ENCODE peak calls at places on chromosomes 13 and 19, in seven cellular contexts. C is GM12878, X is HepG2, B is GM23338, U is H1, P is HCT116, F is K562. W is an unnamed sample.
A peak's percentile ranks its signal among the peaks of the same experiment; 100 is the strongest.

GRCh38 chr19:19385900-19386339 is 19.6 kb upstream of the GATAD2A start:
- DNase-seq in C (no peak), X (no peak), B (peak; percentile 66), U (peak; percentile 74), P (no peak), F (no peak), W (no peak)

GRCh38 chr13:113402471-113403254 is 38.7 kb upstream of the GRTP1 start:
- DNase-seq in C (no peak), X (no peak), B (no peak), U (no peak), P (no peak), F (no peak), W (no peak)

GRCh38 chr13:110264685-110265275 is 42.2 kb downstream of the COL4A1 start:
- DNase-seq in C (no peak), X (no peak), B (no peak), U (peak; percentile 41), P (no peak), F (no peak), W (no peak)

GRCh38 chr19:44684892-44685847 is 13.8 kb upstream of the CEACAM16 start:
- DNase-seq in C (no peak), X (peak; percentile 37), B (peak; percentile 60), U (no peak), P (peak; percentile 95), F (peak; percentile 47), W (no peak)

GRCh38 chr13:28654276-28654675 is 4.7 kb upstream of the POMP start:
- DNase-seq in C (no peak), X (no peak), B (no peak), U (no peak), P (no peak), F (no peak), W (no peak)

GRCh38 chr13:111992911-111993310 is 74.0 kb upstream of the SOX1 start:
- DNase-seq in C (no peak), X (no peak), B (no peak), U (no peak), P (no peak), F (no peak), W (no peak)

GRCh38 chr19:42023121-42023942 is 29.3 kb upstream of the ATP1A3 start:
- DNase-seq in C (no peak), X (peak; percentile 15), B (peak; percentile 78), U (peak; percentile 84), P (peak; percentile 28), F (peak; percentile 70), W (no peak)

GRCh38 chr19:1116726-1117581 is 13.2 kb downstream of the GPX4 start:
- DNase-seq in C (no peak), X (no peak), B (peak; percentile 57), U (no peak), P (no peak), F (no peak), W (no peak)

GRCh38 chr13:99307648-99308339 is 595 bp upstream of the GPR183 start:
- DNase-seq in C (no peak), X (no peak), B (no peak), U (no peak), P (no peak), F (peak; percentile 48), W (no peak)

GRCh38 chr13:50421457-50422130 is 406.4 kb downstream of the KCNRG start:
- DNase-seq in C (no peak), X (no peak), B (no peak), U (no peak), P (no peak), F (no peak), W (no peak)

GRCh38 chr13:20353973-20354372 is 121.9 kb upstream of the GJB6 start:
- DNase-seq in C (no peak), X (no peak), B (no peak), U (no peak), P (no peak), F (no peak), W (no peak)

GRCh38 chr19:860481-861098 is 1.1 kb downstream of the CFD start:
- DNase-seq in C (no peak), X (peak; percentile 53), B (peak; percentile 69), U (no peak), P (peak; percentile 73), F (peak; percentile 94), W (no peak)

GRCh38 chr19:14062558-14062855 is 631 bp upstream of the PALM3 start:
- DNase-seq in C (no peak), X (no peak), B (no peak), U (no peak), P (no peak), F (no peak), W (no peak)
- TF ChIP-seq EZH2 in C (no peak), X (no peak), B (no peak), U (no peak), P (no peak), F (no peak), W (no peak)

DNA sequence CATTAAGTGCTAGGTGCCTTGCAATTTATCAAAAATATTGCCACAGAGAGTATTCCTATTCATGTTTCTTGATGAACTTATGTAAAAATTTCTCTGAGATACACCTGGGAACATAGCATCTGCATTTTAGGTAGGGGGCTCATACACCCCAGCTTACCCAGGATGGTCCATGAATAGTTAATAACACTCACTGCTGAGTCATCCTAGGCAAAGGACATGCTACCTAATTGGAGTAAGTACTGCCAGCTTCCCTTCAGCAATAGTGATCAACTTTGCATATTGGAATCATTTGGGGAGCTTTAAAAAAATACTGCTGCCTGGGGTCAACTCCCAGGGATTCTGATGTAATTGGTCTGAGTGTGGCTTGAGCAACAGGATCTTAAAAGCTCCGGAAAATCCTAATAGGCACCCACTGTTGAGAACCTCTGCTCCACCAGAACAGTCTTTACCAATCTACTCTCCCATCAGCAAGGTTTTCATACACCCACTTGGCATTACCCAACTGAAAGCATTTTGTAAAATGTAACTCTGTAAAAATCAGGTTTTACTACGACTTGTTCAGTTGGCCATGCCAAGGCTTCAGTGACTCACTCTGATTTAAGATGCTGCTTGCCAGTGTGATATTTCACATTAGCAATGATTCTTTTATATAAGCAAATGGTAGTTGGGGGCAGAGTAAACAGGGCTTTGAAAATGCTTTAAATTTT is 67.2 kb upstream of the FNDC3A start:
- DNase-seq in C (no peak), X (no peak), B (no peak), U (no peak), P (no peak), F (no peak), W (no peak)
- TF ChIP-seq POLR2AphosphoS5 in C (no peak), X (no peak), B (no peak), U (no peak), P (no peak), F (no peak), W (no peak)

GRCh38 chr19:35153701-35154534 is 617 bp upstream of the FXYD5 start:
- DNase-seq in C (no peak), X (no peak), B (peak; percentile 88), U (peak; percentile 84), P (no peak), F (peak; percentile 83), W (no peak)
- TF ChIP-seq EZH2 in C (no peak), X (peak; percentile 73), B (no peak), U (no peak), P (no peak), F (no peak), W (no peak)

GRCh38 chr13:48562296-48563066 is 29.6 kb upstream of the RCBTB2 start:
- DNase-seq in C (peak; percentile 98), X (no peak), B (no peak), U (no peak), P (no peak), F (peak; percentile 22), W (no peak)
- TF ChIP-seq POLR2AphosphoS5 in C (no peak), X (no peak), B (no peak), U (no peak), P (no peak), F (no peak), W (no peak)

GRCh38 chr19:11420894-11421606 is 1.9 kb upstream of the RGL3 start:
- DNase-seq in C (no peak), X (no peak), B (peak; percentile 86), U (peak; percentile 86), P (no peak), F (peak; percentile 16), W (no peak)
- TF ChIP-seq EZH2 in C (no peak), X (no peak), B (no peak), U (peak; percentile 41), P (no peak), F (no peak), W (no peak)

GRCh38 chr19:28563964-28564914 is 648.7 kb downstream of the UQCRFS1 start:
- DNase-seq in C (no peak), X (no peak), B (no peak), U (no peak), P (no peak), F (no peak), W (no peak)

GRCh38 chr19:28569132-28570114 is 643.5 kb downstream of the UQCRFS1 start:
- DNase-seq in C (no peak), X (no peak), B (peak; percentile 39), U (no peak), P (no peak), F (no peak), W (no peak)

DNA sequence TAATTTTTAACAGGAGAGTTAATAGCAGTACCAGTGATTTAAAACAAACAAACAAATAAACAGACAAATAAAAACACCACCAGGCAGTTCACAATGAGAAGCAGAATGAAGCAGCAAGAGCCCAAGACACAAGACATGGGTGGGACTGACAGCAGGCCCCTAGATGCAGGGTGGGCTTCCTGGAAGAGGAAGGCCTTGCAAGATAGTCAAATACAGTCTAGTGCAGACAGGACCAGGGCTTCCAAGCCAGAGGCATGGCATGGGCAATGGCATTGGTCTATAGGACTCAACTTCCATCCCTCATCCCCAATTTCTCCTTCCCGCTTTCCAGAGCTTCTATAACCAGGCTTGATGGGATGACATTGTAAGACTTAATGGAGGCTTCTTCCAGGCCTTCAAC is 645.1 kb downstream of the UQCRFS1 start:
- DNase-seq in C (no peak), X (no peak), B (no peak), U (no peak), P (no peak), F (no peak), W (no peak)
- TF ChIP-seq POLR2AphosphoS5 in C (no peak), X (no peak), B (no peak), U (no peak), P (no peak), F (no peak), W (no peak)

GRCh38 chr19:46016426-46017094 is 6.3 kb downstream of the PGLYRP1 start:
- DNase-seq in C (peak; percentile 11), X (peak; percentile 43), B (peak; percentile 94), U (peak; percentile 86), P (peak; percentile 45), F (peak; percentile 93), W (no peak)
- TF ChIP-seq EZH2 in C (no peak), X (no peak), B (no peak), U (peak; percentile 65), P (no peak), F (no peak), W (no peak)

GRCh38 chr13:33207616-33207964 is 78.0 kb downstream of the STARD13 start:
- DNase-seq in C (no peak), X (peak; percentile 74), B (no peak), U (no peak), P (no peak), F (no peak), W (no peak)
- TF ChIP-seq POLR2AphosphoS5 in C (no peak), X (no peak), B (no peak), U (no peak), P (no peak), F (no peak), W (no peak)

GRCh38 chr13:21672811-21673591 is 2.1 kb downstream of the FGF9 start:
- DNase-seq in C (no peak), X (no peak), B (no peak), U (no peak), P (no peak), F (no peak), W (no peak)
- TF ChIP-seq EZH2 in C (no peak), X (no peak), B (peak; percentile 80), U (peak; percentile 72), P (no peak), F (no peak), W (no peak)